ENCODE peak calls at places on chromosome 12, in seven cellular contexts. P is IMR-90, S is mesendoderm, A is H1, G is neuronal stem cell, F is mesenchymal stem cell, Y is trophoblast cell. U is an unnamed sample.

GRCh38 chr12:116939734-116940133 is 29.0 kb downstream of the FBXW8 start:
- DNase-seq in P (no peak), S (no peak), A (no peak), G (no peak), F (no peak), Y (no peak), U (no peak)

GRCh38 chr12:77893918-77894317 is 63.2 kb downstream of the NAV3 start:
- DNase-seq in P (peak), S (no peak), A (no peak), G (no peak), F (peak), Y (no peak), U (no peak)

GRCh38 chr12:5388581-5389535 is 43.0 kb upstream of the NTF3 start:
- DNase-seq in P (peak), S (no peak), A (no peak), G (no peak), F (no peak), Y (no peak), U (no peak)

GRCh38 chr12:129971721-129972120 is 67.9 kb upstream of the TMEM132D start:
- DNase-seq in P (no peak), S (no peak), A (no peak), G (no peak), F (no peak), Y (no peak), U (no peak)

GRCh38 chr12:22477166-22477893 is 67.0 kb downstream of the C2CD5 start:
- DNase-seq in P (peak), S (no peak), A (no peak), G (no peak), F (peak), Y (peak), U (no peak)

GRCh38 chr12:6072302-6072752 is 52.1 kb downstream of the VWF start:
- DNase-seq in P (peak), S (no peak), A (no peak), G (no peak), F (peak), Y (peak), U (no peak)

GRCh38 chr12:48977290-48978281 is 536 bp upstream of the WNT1 start:
- DNase-seq in P (peak), S (no peak), A (peak), G (no peak), F (peak), Y (peak), U (peak)

GRCh38 chr12:3326156-3326849 is 164.7 kb upstream of the PRMT8 start:
- DNase-seq in P (no peak), S (no peak), A (no peak), G (no peak), F (no peak), Y (no peak), U (peak)

GRCh38 chr12:41277019-41277770 is 89.1 kb downstream of the PDZRN4 start:
- DNase-seq in P (peak), S (peak), A (no peak), G (peak), F (peak), Y (peak), U (no peak)

GRCh38 chr12:52615208-52615868 is 3.0 kb downstream of the KRT73 start:
- DNase-seq in P (peak), S (no peak), A (peak), G (no peak), F (no peak), Y (no peak), U (peak)

GRCh38 chr12:122064780-122065588 is 13.6 kb upstream of the MLXIP start:
- DNase-seq in P (peak), S (peak), A (peak), G (no peak), F (peak), Y (no peak), U (peak)

GRCh38 chr12:121776190-121777098 is 17.0 kb downstream of the RHOF start:
- DNase-seq in P (peak), S (peak), A (peak), G (peak), F (peak), Y (peak), U (peak)

GRCh38 chr12:27183342-27183741 is 60.7 kb upstream of the STK38L start:
- DNase-seq in P (no peak), S (no peak), A (no peak), G (no peak), F (no peak), Y (no peak), U (no peak)

GRCh38 chr12:79707830-79708229 is 17.1 kb upstream of the PAWR start:
- DNase-seq in P (no peak), S (no peak), A (no peak), G (no peak), F (no peak), Y (no peak), U (no peak)

GRCh38 chr12:82299617-82300016 is 58.6 kb downstream of the CCDC59 start:
- DNase-seq in P (no peak), S (peak), A (no peak), G (no peak), F (peak), Y (no peak), U (no peak)

GRCh38 chr12:107356937-107357295 is 263.6 kb upstream of the CRY1 start:
- DNase-seq in P (no peak), S (no peak), A (no peak), G (no peak), F (no peak), Y (peak), U (no peak)

GRCh38 chr12:124096109-124096508 is 123.1 kb downstream of the ZNF664 start:
- DNase-seq in P (no peak), S (no peak), A (no peak), G (no peak), F (no peak), Y (no peak), U (no peak)

GRCh38 chr12:2862876-2863275 is 6.0 kb upstream of the TEX52 start:
- DNase-seq in P (no peak), S (no peak), A (no peak), G (no peak), F (no peak), Y (no peak), U (no peak)

GRCh38 chr12:130545475-130545874 is 170.6 kb downstream of the RIMBP2 start:
- DNase-seq in P (no peak), S (no peak), A (no peak), G (no peak), F (no peak), Y (no peak), U (no peak)

GRCh38 chr12:79127268-79127895 is 262.8 kb downstream of the SYT1 start:
- DNase-seq in P (peak), S (no peak), A (no peak), G (no peak), F (peak), Y (peak), U (no peak)

GRCh38 chr12:108442077-108442476 is 73.0 kb upstream of the FICD start:
- DNase-seq in P (no peak), S (peak), A (peak), G (no peak), F (no peak), Y (no peak), U (peak)

GRCh38 chr12:116539905-116540482 is 19.2 kb upstream of the MAP1LC3B2 start:
- DNase-seq in P (peak), S (peak), A (no peak), G (peak), F (peak), Y (no peak), U (peak)

GRCh38 chr12:57214398-57214781 is 2.2 kb upstream of the NXPH4 start:
- DNase-seq in P (peak), S (peak), A (peak), G (peak), F (peak), Y (peak), U (peak)

GRCh38 chr12:69987453-69988102 is 162.6 kb downstream of the MYRFL start:
- DNase-seq in P (peak), S (peak), A (no peak), G (no peak), F (peak), Y (peak), U (no peak)

GRCh38 chr12:76329163-76329562 is 19.1 kb downstream of the BBS10 start:
- DNase-seq in P (peak), S (peak), A (no peak), G (no peak), F (peak), Y (peak), U (no peak)

GRCh38 chr12:119006749-119007148 is 25.4 kb downstream of the SRRM4 start:
- DNase-seq in P (no peak), S (peak), A (no peak), G (no peak), F (no peak), Y (no peak), U (peak)

GRCh38 chr12:116528067-116528466 is 31.1 kb upstream of the MAP1LC3B2 start:
- DNase-seq in P (peak), S (peak), A (no peak), G (no peak), F (no peak), Y (no peak), U (no peak)

GRCh38 chr12:53184828-53185227 is 4.1 kb upstream of the CSAD start:
- DNase-seq in P (no peak), S (no peak), A (no peak), G (no peak), F (no peak), Y (no peak), U (no peak)

GRCh38 chr12:47875732-47876131 is 29.1 kb downstream of the VDR start:
- DNase-seq in P (no peak), S (no peak), A (no peak), G (no peak), F (no peak), Y (no peak), U (no peak)

GRCh38 chr12:7113389-7113871 is 4.4 kb upstream of the C1RL start:
- DNase-seq in P (peak), S (peak), A (peak), G (no peak), F (peak), Y (no peak), U (no peak)

GRCh38 chr12:6954754-6955461 is 3.8 kb downstream of the PTPN6 start:
- DNase-seq in P (no peak), S (no peak), A (no peak), G (no peak), F (no peak), Y (no peak), U (no peak)

GRCh38 chr12:49916129-49916919 is 12.6 kb upstream of the FAIM2 start:
- DNase-seq in P (no peak), S (no peak), A (no peak), G (no peak), F (no peak), Y (no peak), U (peak)

GRCh38 chr12:130372936-130373335 is 35.2 kb downstream of the PIWIL1 start:
- DNase-seq in P (no peak), S (no peak), A (no peak), G (no peak), F (no peak), Y (no peak), U (no peak)

GRCh38 chr12:87469295-87469694 is 559.9 kb downstream of the C12orf50 start:
- DNase-seq in P (peak), S (no peak), A (no peak), G (no peak), F (no peak), Y (no peak), U (no peak)

GRCh38 chr12:112971248-112971647 is 7.1 kb upstream of the OAS2 start:
- DNase-seq in P (peak), S (no peak), A (no peak), G (no peak), F (no peak), Y (no peak), U (no peak)

GRCh38 chr12:130764073-130764472 is 48.0 kb upstream of the RIMBP2 start:
- DNase-seq in P (peak), S (peak), A (no peak), G (no peak), F (peak), Y (no peak), U (no peak)

GRCh38 chr12:88993655-88994054 is 358.6 kb downstream of the DUSP6 start:
- DNase-seq in P (peak), S (peak), A (no peak), G (peak), F (peak), Y (no peak), U (no peak)

GRCh38 chr12:26988703-26989102 is 25.5 kb downstream of the TM7SF3 start:
- DNase-seq in P (no peak), S (no peak), A (no peak), G (no peak), F (no peak), Y (no peak), U (no peak)

GRCh38 chr12:32768518-32768917 is 12.8 kb upstream of the YARS2 start:
- DNase-seq in P (no peak), S (no peak), A (no peak), G (no peak), F (no peak), Y (no peak), U (no peak)

GRCh38 chr12:92912052-92912451 is 17.0 kb downstream of the EEA1 start:
- DNase-seq in P (peak), S (no peak), A (no peak), G (no peak), F (peak), Y (no peak), U (no peak)

GRCh38 chr12:92914170-92914569 is 14.9 kb downstream of the EEA1 start:
- DNase-seq in P (no peak), S (no peak), A (no peak), G (no peak), F (no peak), Y (no peak), U (no peak)

GRCh38 chr12:92911339-92911738 is 17.8 kb downstream of the EEA1 start:
- DNase-seq in P (no peak), S (no peak), A (no peak), G (no peak), F (no peak), Y (no peak), U (no peak)

GRCh38 chr12:92912672-92913071 is 16.4 kb downstream of the EEA1 start:
- DNase-seq in P (no peak), S (no peak), A (no peak), G (no peak), F (no peak), Y (no peak), U (no peak)

DNA sequence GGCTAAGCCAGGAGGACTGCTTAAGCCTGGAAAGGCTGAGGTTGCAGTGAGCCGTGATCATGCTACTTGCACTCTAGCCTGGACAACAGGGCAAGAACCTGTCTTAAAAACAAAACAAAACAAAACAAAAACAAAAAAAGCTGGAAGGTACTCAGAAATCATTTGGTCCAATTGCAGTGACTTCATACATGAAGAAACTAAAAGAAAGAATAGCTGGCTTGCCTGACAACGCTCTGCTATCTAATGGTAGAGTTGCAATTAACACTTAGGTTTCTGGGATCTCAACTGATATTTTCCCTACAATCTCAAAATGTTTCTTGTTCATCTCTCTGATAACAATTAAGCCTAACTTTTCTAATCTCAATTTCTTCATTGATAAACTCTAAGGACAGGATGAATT is 13.7 kb downstream of the EEA1 start:
- DNase-seq in P (no peak), S (no peak), A (peak), G (no peak), F (no peak), Y (no peak), U (no peak)
- H2AK5ac ChIP-seq in P (no peak), S (no peak), A (no peak), G (no peak), F (no peak), Y (no peak), U (no peak)

GRCh38 chr12:25388216-25388615 is 137.5 kb upstream of the KRAS start:
- DNase-seq in P (peak), S (no peak), A (no peak), G (no peak), F (no peak), Y (no peak), U (no peak)

GRCh38 chr12:25397001-25397400 is 146.3 kb upstream of the KRAS start:
- DNase-seq in P (no peak), S (peak), A (no peak), G (no peak), F (no peak), Y (no peak), U (no peak)

GRCh38 chr12:25395227-25395626 is 144.5 kb upstream of the KRAS start:
- DNase-seq in P (no peak), S (no peak), A (no peak), G (no peak), F (no peak), Y (no peak), U (no peak)

GRCh38 chr12:25394025-25394424 is 143.3 kb upstream of the KRAS start:
- DNase-seq in P (no peak), S (no peak), A (no peak), G (no peak), F (no peak), Y (no peak), U (no peak)
- H3K4ac ChIP-seq in P (no peak), S (no peak), A (no peak), G (no peak), F (no peak), Y (no peak), U (no peak)

GRCh38 chr12:29053567-29053966 is 95.5 kb upstream of the FAR2 start:
- DNase-seq in P (no peak), S (no peak), A (no peak), G (no peak), F (no peak), Y (no peak), U (no peak)
- H2AK5ac ChIP-seq in P (no peak), S (no peak), A (no peak), G (no peak), F (no peak), Y (no peak), U (no peak)

GRCh38 chr12:114165921-114166320 is 199.8 kb upstream of the RBM19 start:
- DNase-seq in P (no peak), S (no peak), A (no peak), G (no peak), F (no peak), Y (no peak), U (no peak)
- H3K4ac ChIP-seq in P (no peak), S (no peak), A (no peak), G (no peak), F (no peak), Y (no peak), U (no peak)

GRCh38 chr12:125163148-125163547 is 97.9 kb downstream of the AACS start:
- DNase-seq in P (no peak), S (no peak), A (no peak), G (no peak), F (no peak), Y (no peak), U (no peak)
- H2AK5ac ChIP-seq in P (no peak), S (no peak), A (no peak), G (no peak), F (no peak), Y (no peak), U (no peak)

GRCh38 chr12:102880783-102881182 is 36.3 kb downstream of the PAH start:
- DNase-seq in P (no peak), S (no peak), A (no peak), G (no peak), F (no peak), Y (no peak), U (no peak)
- H3K4ac ChIP-seq in P (no peak), S (no peak), A (no peak), G (no peak), F (no peak), Y (no peak), U (no peak)

GRCh38 chr12:95705143-95705542 is 85.4 kb downstream of the NTN4 start:
- DNase-seq in P (no peak), S (no peak), A (no peak), G (no peak), F (no peak), Y (no peak), U (no peak)
- H2AK5ac ChIP-seq in P (no peak), S (no peak), A (no peak), G (no peak), F (no peak), Y (no peak), U (no peak)

DNA sequence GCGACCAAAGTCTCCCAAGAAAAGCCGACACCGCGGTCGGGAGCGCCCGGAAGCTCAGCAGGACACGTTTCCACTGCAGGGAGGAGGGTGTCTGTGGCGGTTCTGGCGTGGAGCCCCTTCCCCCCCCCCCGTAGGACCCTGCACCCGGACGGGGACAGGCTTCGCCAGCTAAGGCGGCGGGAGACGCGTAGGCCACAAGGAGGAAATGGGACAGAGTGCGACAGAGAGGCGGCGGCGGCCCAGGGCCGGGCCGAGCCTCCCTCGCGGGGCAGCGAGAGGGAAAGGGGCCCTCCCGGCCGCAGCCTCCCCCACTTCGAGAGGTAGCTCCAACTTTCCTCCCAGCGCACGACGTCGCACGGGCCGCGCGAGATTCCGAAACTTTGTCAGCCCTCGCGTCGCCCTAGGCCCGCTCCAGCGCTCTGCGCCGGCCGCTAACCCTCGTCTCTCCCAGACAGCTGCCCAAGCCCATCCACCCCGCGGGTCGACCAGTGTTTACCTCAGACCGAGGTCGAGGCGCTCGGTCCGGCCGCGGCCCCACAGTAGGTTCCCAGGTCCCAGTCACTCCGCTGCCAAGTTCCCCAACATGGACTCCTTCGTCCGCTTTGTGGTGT is 412 bp downstream of the SCAF11 start:
- DNase-seq in P (peak), S (peak), A (peak), G (peak), F (peak), Y (peak), U (peak)
- H3K4ac ChIP-seq in P (peak), S (no peak), A (no peak), G (peak), F (peak), Y (peak), U (no peak)

GRCh38 chr12:12899530-12900380 is 8.4 kb downstream of the GPRC5A start:
- DNase-seq in P (peak), S (no peak), A (no peak), G (no peak), F (peak), Y (no peak), U (no peak)

GRCh38 chr12:12901158-12901791 is 9.9 kb downstream of the GPRC5A start:
- DNase-seq in P (peak), S (no peak), A (no peak), G (no peak), F (peak), Y (peak), U (no peak)

GRCh38 chr12:12900786-12901157 is 9.4 kb downstream of the GPRC5A start:
- DNase-seq in P (no peak), S (no peak), A (no peak), G (no peak), F (no peak), Y (no peak), U (no peak)

GRCh38 chr12:12903642-12904609 is 12.6 kb downstream of the GPRC5A start:
- DNase-seq in P (no peak), S (no peak), A (no peak), G (no peak), F (no peak), Y (no peak), U (no peak)

DNA sequence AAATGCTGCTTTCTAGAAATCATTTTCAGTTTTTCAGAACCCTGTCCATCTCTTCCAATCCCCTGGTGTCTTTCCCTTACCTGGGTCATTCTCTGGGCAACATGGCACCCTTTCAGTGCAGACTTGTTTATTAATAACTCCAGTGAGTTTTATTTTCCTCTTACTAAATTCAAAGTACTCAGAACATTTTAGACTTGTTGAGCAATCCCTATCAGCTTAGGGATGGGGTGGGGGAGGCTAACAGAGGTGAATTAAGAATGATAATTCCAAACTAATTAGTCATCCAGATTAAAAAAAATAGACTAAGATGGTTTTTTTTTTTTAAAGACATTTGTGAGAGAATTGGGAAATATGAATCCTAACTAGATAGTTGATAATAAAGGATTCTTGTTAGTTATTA is 10.7 kb downstream of the GPRC5A start:
- DNase-seq in P (peak), S (no peak), A (no peak), G (no peak), F (no peak), Y (no peak), U (no peak)
- H2AK5ac ChIP-seq in P (peak), S (no peak), A (no peak), G (no peak), F (no peak), Y (no peak), U (no peak)

U was measured in H9.